ENCODE peak calls at places on chromosomes 4 and X, in seven cellular contexts. O, M, L, R, Z, Q and N are unnamed samples. For H3K4me1, the result is how much of the 10 kb centered on the place peaks cover.

GRCh38 chrX:152810403-152810802 is 20.2 kb downstream of the CETN2 start:
- DNase-seq in O (no peak), M (no peak), L (no peak), R (no peak), Z (no peak), Q (no peak), N (no peak)

GRCh38 chrX:154658187-154658586 is 4.8 kb upstream of the CTAG2 start:
- DNase-seq in O (no peak), M (no peak), L (no peak), R (no peak), Z (no peak), Q (no peak), N (no peak)

GRCh38 chr4:132860976-132861375 is 288.1 kb upstream of the PCDH10 start:
- DNase-seq in O (no peak), M (no peak), L (no peak), R (no peak), Z (no peak), Q (no peak), N (no peak)

GRCh38 chr4:59503731-59504130 is 1696.4 kb upstream of the ADGRL3 start:
- DNase-seq in O (no peak), M (no peak), L (no peak), R (no peak), Z (no peak), Q (no peak), N (no peak)

GRCh38 chr4:89329280-89329679 is 21.7 kb upstream of the GPRIN3 start:
- DNase-seq in O (no peak), M (no peak), L (no peak), R (no peak), Z (no peak), Q (no peak), N (no peak)

GRCh38 chr4:1792832-1793495 is at the start of gene FGFR3:
- DNase-seq in O (peak), M (peak), L (no peak), R (peak), Z (peak), Q (no peak), N (no peak)

GRCh38 chrX:56232221-56233082 is at the start of gene KLF8:
- DNase-seq in O (peak), M (no peak), L (no peak), R (peak), Z (peak), Q (no peak), N (peak)

GRCh38 chr4:125316391-125316780 is 1.6 kb downstream of the FAT4 start:
- DNase-seq in O (peak), M (no peak), L (no peak), R (peak), Z (peak), Q (peak), N (peak)

GRCh38 chrX:54551801-54552200 is 21.8 kb downstream of the GNL3L start:
- DNase-seq in O (no peak), M (no peak), L (no peak), R (no peak), Z (no peak), Q (no peak), N (no peak)

GRCh38 chrX:49610718-49611310 is 12.0 kb downstream of the GAGE1 start:
- DNase-seq in O (no peak), M (peak), L (no peak), R (no peak), Z (no peak), Q (no peak), N (no peak)

GRCh38 chr4:156961241-156962068 is 10.1 kb downstream of the PDGFC start:
- DNase-seq in O (no peak), M (no peak), L (no peak), R (no peak), Z (no peak), Q (no peak), N (no peak)

GRCh38 chrX:102959471-102959870 is 22.4 kb downstream of the RAB40AL start:
- DNase-seq in O (no peak), M (no peak), L (no peak), R (no peak), Z (no peak), Q (no peak), N (no peak)

GRCh38 chr4:99998062-99998880 is 48.2 kb upstream of the H2AZ1 start:
- DNase-seq in O (no peak), M (peak), L (no peak), R (peak), Z (no peak), Q (no peak), N (no peak)

GRCh38 chrX:110391086-110391485 is 32.4 kb downstream of the RTL9 start:
- DNase-seq in O (no peak), M (no peak), L (no peak), R (no peak), Z (no peak), Q (no peak), N (no peak)

DNA sequence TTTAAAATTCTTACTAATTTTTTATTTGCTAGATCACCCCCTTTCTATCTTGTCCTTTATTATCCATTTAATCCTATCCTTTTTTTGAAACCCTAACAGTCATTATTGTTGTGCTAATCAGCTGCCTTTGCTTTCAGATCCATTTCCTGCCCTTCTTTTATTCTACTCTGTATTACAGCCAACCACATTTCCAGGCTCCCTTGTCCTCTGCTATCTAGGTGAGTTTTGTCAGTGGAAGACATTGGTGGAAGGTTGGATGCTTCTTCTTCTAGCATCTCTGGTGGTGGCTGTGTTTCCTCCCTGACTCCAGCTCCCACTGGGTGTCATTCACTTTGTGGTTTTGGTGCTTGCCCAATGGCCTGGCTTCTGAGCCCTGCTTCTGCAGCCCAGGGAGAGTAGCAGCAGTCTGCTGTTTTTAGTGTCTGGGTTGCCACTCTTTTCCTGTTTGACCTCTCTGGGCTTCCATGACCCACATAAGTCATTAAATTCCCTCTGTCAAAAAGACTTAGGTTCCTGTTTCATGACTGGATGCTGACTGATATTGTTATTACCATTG is 225.2 kb upstream of the PGRMC2 start:
- DNase-seq in O (no peak), M (no peak), L (no peak), R (no peak), Z (no peak), Q (no peak), N (no peak)
- H3K4me1 ChIP-seq in O (under half), M (under half), L (under half), R (under half), Z (under half), Q (under half), N (under half)

DNA sequence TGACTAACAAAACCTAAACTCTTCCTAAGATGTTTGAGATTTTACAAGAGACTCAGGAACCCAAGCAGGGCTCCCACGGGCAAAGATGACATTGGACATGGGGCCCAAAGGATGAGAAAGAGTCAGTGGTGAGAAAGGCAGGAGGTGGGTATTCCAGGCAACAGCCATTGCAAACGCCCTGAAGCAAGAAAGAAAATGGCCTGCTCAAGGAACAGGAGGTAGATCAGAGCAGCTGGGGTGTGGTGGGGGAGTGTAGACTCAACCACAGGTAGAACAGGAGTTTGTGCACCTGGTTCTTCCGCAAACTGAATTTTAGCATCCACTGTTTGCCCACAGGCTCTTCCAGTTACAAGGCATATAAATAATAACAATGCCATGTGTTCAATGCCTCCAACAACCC is 3.3 kb downstream of the PPP2R2C start:
- DNase-seq in O (no peak), M (no peak), L (no peak), R (no peak), Z (no peak), Q (peak), N (no peak)
- H3K4me1 ChIP-seq in O (under half), M (under half), L (under half), R (under half), Z (under half), Q (under half), N (under half)

GRCh38 chr4:48912349-48912748 is 5.8 kb upstream of the OCIAD2 start:
- DNase-seq in O (no peak), M (no peak), L (no peak), R (no peak), Z (no peak), Q (no peak), N (no peak)

GRCh38 chr4:48908687-48909086 is 2.1 kb upstream of the OCIAD2 start:
- DNase-seq in O (no peak), M (no peak), L (no peak), R (no peak), Z (no peak), Q (no peak), N (no peak)

GRCh38 chr4:48907706-48908477 is 1.3 kb upstream of the OCIAD2 start:
- DNase-seq in O (no peak), M (no peak), L (no peak), R (no peak), Z (no peak), Q (no peak), N (no peak)

GRCh38 chr4:48909697-48910096 is 3.1 kb upstream of the OCIAD2 start:
- DNase-seq in O (no peak), M (no peak), L (no peak), R (no peak), Z (no peak), Q (no peak), N (no peak)

DNA sequence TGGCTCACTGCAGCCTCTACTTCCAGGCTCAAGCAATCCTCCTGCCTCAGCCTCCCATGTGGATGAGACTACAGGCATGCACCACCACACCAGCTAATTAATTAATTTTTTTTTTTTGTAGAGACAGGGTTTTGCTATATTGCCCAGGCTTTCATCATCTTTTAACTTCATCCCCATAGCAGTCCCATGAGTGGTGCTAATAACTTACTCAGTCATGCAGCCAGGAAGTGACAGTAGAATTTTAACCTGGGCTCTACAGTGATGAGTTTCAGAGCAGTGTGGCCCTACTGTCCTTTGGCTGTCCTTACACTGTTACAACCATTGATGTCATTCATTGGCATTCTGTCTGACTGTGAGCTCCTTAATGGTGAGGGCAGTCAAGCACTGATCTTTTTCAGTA is 3.9 kb upstream of the OCIAD2 start:
- DNase-seq in O (no peak), M (no peak), L (no peak), R (no peak), Z (no peak), Q (no peak), N (no peak)
- H3K4me1 ChIP-seq in O (under half), M (under half), L (under half), R (under half), Z (under half), Q (under half), N (under half)

GRCh38 chrX:136156560-136157117 is 9.3 kb downstream of the FHL1 start:
- DNase-seq in O (no peak), M (no peak), L (no peak), R (no peak), Z (no peak), Q (no peak), N (no peak)
- H3K4me1 ChIP-seq in O (half or more), M (under half), L (under half), R (under half), Z (under half), Q (under half), N (under half)

GRCh38 chr4:41866799-41867677 is 68.2 kb upstream of the TMEM33 start:
- DNase-seq in O (no peak), M (no peak), L (no peak), R (peak), Z (no peak), Q (peak), N (no peak)
- H3K4me1 ChIP-seq in O (under half), M (under half), L (under half), R (under half), Z (under half), Q (under half), N (under half)

GRCh38 chrX:16869393-16870094 is 618 bp downstream of the RBBP7 start:
- DNase-seq in O (peak), M (no peak), L (peak), R (peak), Z (peak), Q (peak), N (peak)
- H3K4me1 ChIP-seq in O (under half), M (under half), L (under half), R (under half), Z (under half), Q (under half), N (under half)

GRCh38 chrX:23883737-23884354 is 23.9 kb downstream of the APOO start:
- DNase-seq in O (no peak), M (peak), L (no peak), R (no peak), Z (no peak), Q (no peak), N (no peak)
- H3K4me1 ChIP-seq in O (under half), M (under half), L (under half), R (under half), Z (under half), Q (under half), N (under half)